ENCODE peak calls at places on chromosomes 3 and 15, in ten cellular contexts. E is fibroblast of the aortic adventitia; P is H9; T is neural progenitor cell; Y is stimulated activated CD4-positive, alpha-beta T cell treated with anti-CD3 and anti-CD28 coated beads, Interleukin-15, amount 100 ng/mL, for 24 hours; O is K562; F is A549; A is CD4-positive, alpha-beta T cell; R is brain microvascular endothelial cell; J is left colon. Z is an unnamed sample.

GRCh38 chr3:72683068-72683467 is 165.2 kb downstream of the SHQ1 start:
- DNase-seq in E (no peak), P (no peak), T (peak), Y (no peak), O (no peak), F (no peak), A (no peak), R (no peak), J (no peak), Z (no peak)

GRCh38 chr3:133896002-133896761 is 500 bp upstream of the RAB6B start:
- DNase-seq in E (peak), P (no peak), T (peak), Y (no peak), O (peak), F (no peak), A (no peak), R (no peak), J (no peak), Z (no peak)

GRCh38 chr3:23726811-23727548 is 78.8 kb upstream of the UBE2E1 start:
- DNase-seq in E (no peak), P (no peak), T (no peak), Y (no peak), O (no peak), F (no peak), A (no peak), R (no peak), J (no peak), Z (no peak)

GRCh38 chr3:138230525-138230924 is 43.4 kb downstream of the ARMC8 start:
- DNase-seq in E (peak), P (no peak), T (no peak), Y (peak), O (no peak), F (no peak), A (no peak), R (no peak), J (no peak), Z (no peak)

GRCh38 chr15:60912984-60913697 is 316.0 kb downstream of the RORA start:
- DNase-seq in E (no peak), P (no peak), T (no peak), Y (peak), O (no peak), F (no peak), A (no peak), R (no peak), J (no peak), Z (peak)

GRCh38 chr3:42180901-42181300 is 85.1 kb downstream of the CCK start:
- DNase-seq in E (no peak), P (no peak), T (no peak), Y (no peak), O (no peak), F (no peak), A (no peak), R (no peak), J (peak), Z (no peak)

GRCh38 chr15:97521894-97522293 is 438.6 kb upstream of the ARRDC4 start:
- DNase-seq in E (no peak), P (no peak), T (peak), Y (no peak), O (no peak), F (no peak), A (no peak), R (no peak), J (no peak), Z (no peak)

GRCh38 chr3:72058493-72059081 is 273.6 kb upstream of the PROK2 start:
- DNase-seq in E (no peak), P (no peak), T (no peak), Y (no peak), O (no peak), F (no peak), A (no peak), R (no peak), J (no peak), Z (no peak)

GRCh38 chr15:99451484-99451883 is 114.3 kb upstream of the MEF2A start:
- DNase-seq in E (no peak), P (no peak), T (no peak), Y (no peak), O (no peak), F (no peak), A (no peak), R (no peak), J (no peak), Z (no peak)

GRCh38 chr3:64108784-64109317 is 85.6 kb upstream of the PSMD6 start:
- DNase-seq in E (no peak), P (no peak), T (no peak), Y (no peak), O (no peak), F (no peak), A (no peak), R (no peak), J (no peak), Z (no peak)

GRCh38 chr15:86079491-86080266 is at the start of gene AGBL1:
- DNase-seq in E (no peak), P (peak), T (peak), Y (no peak), O (no peak), F (no peak), A (no peak), R (no peak), J (no peak), Z (no peak)

GRCh38 chr3:66778107-66778506 is 220.0 kb upstream of the KBTBD8 start:
- DNase-seq in E (no peak), P (no peak), T (no peak), Y (no peak), O (no peak), F (no peak), A (no peak), R (no peak), J (no peak), Z (no peak)

GRCh38 chr15:101439920-101440319 is 49.6 kb downstream of the PCSK6 start:
- DNase-seq in E (peak), P (no peak), T (no peak), Y (no peak), O (no peak), F (no peak), A (no peak), R (no peak), J (no peak), Z (peak)

GRCh38 chr3:10387881-10388621 is 67.1 kb upstream of the SEC13 start:
- DNase-seq in E (peak), P (no peak), T (no peak), Y (no peak), O (no peak), F (no peak), A (no peak), R (no peak), J (no peak), Z (no peak)

GRCh38 chr3:111712294-111713180 is 117.4 kb upstream of the ZBED2 start:
- DNase-seq in E (peak), P (no peak), T (peak), Y (no peak), O (no peak), F (no peak), A (no peak), R (no peak), J (no peak), Z (no peak)

GRCh38 chr3:124759666-124760401 is 29.6 kb downstream of the UMPS start:
- DNase-seq in E (no peak), P (no peak), T (no peak), Y (no peak), O (no peak), F (no peak), A (no peak), R (no peak), J (no peak), Z (no peak)

GRCh38 chr3:78941587-78941986 is 826.2 kb downstream of the ROBO1 start:
- DNase-seq in E (peak), P (no peak), T (no peak), Y (no peak), O (no peak), F (peak), A (no peak), R (peak), J (no peak), Z (no peak)

GRCh38 chr3:87088366-87088983 is 97.5 kb upstream of the VGLL3 start:
- DNase-seq in E (peak), P (no peak), T (no peak), Y (no peak), O (no peak), F (no peak), A (no peak), R (no peak), J (no peak), Z (no peak)

Z was measured in stomach.